ENCODE peak calls at places on chromosomes 3 and 15, in ten cellular contexts. Q is esophagus squamous epithelium, D is GM12891, S is suprapubic skin, W is heart left ventricle, V is A549, I is upper lobe of left lung, F is IMR-90, E is HCT116, J is Peyer's patch. L is an unnamed sample.

GRCh38 chr3:194908432-194908966 is 222.8 kb downstream of the FAM43A start:
- DNase-seq in S (no peak), V (no peak), J (peak; percentile 56), I (no peak), F (no peak), E (no peak), Q (no peak), W (no peak), D (no peak), L (no peak)

GRCh38 chr3:127419641-127420354 is 132.0 kb upstream of the PRR20G start:
- DNase-seq in V (no peak), D (no peak), Q (no peak), E (no peak), I (no peak), S (peak; percentile 67), W (no peak), J (no peak), F (no peak), L (no peak)

GRCh38 chr15:71437919-71438318 is 322.6 kb downstream of the THSD4 start:
- DNase-seq in V (no peak), D (no peak), F (no peak), W (no peak), J (no peak), E (no peak), I (peak; percentile 38), S (no peak), Q (no peak), L (no peak)

GRCh38 chr3:9916734-9917680 is at the start of gene IL17RC:
- DNase-seq in J (peak; percentile 93), S (peak; percentile 94), W (peak; percentile 88), I (peak; percentile 93), D (peak; percentile 35), E (peak; percentile 72), V (peak; percentile 82), Q (no peak), F (peak; percentile 84), L (peak; percentile 97)

GRCh38 chr3:11481561-11481960 is 162.2 kb downstream of the VGLL4 start:
- DNase-seq in E (no peak), F (no peak), D (no peak), Q (no peak), J (no peak), V (no peak), W (peak; percentile 33), S (no peak), I (peak; percentile 46), L (no peak)

GRCh38 chr3:114155370-114155821 is 23.5 kb downstream of the DRD3 start:
- DNase-seq in V (peak; percentile 25), E (peak; percentile 34), D (no peak), F (peak; percentile 30), J (no peak), W (no peak), I (no peak), S (no peak), Q (no peak), L (peak; percentile 64)

GRCh38 chr3:14472471-14473351 is 67.4 kb downstream of the GRIP2 start:
- DNase-seq in D (no peak), S (no peak), F (peak; percentile 92), Q (no peak), V (peak; percentile 73), W (no peak), I (peak; percentile 89), J (no peak), E (peak; percentile 32), L (peak; percentile 88)

GRCh38 chr3:175212896-175213295 is 353.8 kb downstream of the NAALADL2 start:
- DNase-seq in F (peak; percentile 70), W (no peak), E (no peak), J (no peak), Q (no peak), D (no peak), V (no peak), I (no peak), S (no peak), L (no peak)

GRCh38 chr3:111904376-111905241 is 45.5 kb downstream of the PHLDB2 start:
- DNase-seq in S (no peak), E (peak; percentile 89), F (peak; percentile 92), Q (no peak), D (no peak), V (peak; percentile 57), J (no peak), W (no peak), I (no peak), L (no peak)

GRCh38 chr3:183161552-183162345 is 785 bp downstream of the LAMP3 start:
- DNase-seq in J (no peak), F (no peak), W (no peak), D (peak; percentile 42), E (no peak), V (no peak), I (peak; percentile 56), S (no peak), Q (no peak), L (no peak)

GRCh38 chr3:190543656-190544055 is 29.8 kb downstream of the IL1RAP start:
- DNase-seq in D (no peak), J (no peak), S (no peak), F (no peak), Q (no peak), E (no peak), I (no peak), V (no peak), W (no peak), L (no peak)

GRCh38 chr15:31263751-31264533 is 62.7 kb upstream of the KLF13 start:
- DNase-seq in J (peak; percentile 90), F (no peak), W (peak; percentile 79), S (peak; percentile 85), Q (peak; percentile 48), V (no peak), I (peak; percentile 86), E (no peak), D (no peak), L (peak; percentile 71)

GRCh38 chr3:97970929-97971460 is 1.2 kb downstream of the RIOX2 start:
- DNase-seq in D (no peak), I (no peak), S (no peak), E (no peak), J (no peak), F (no peak), Q (no peak), V (no peak), W (no peak), L (no peak)

GRCh38 chr3:97972976-97973375 is 745 bp upstream of the RIOX2 start:
- DNase-seq in V (no peak), Q (no peak), I (no peak), D (no peak), S (no peak), J (no peak), E (no peak), W (no peak), F (no peak), L (no peak)

GRCh38 chr3:97969541-97969940 is 2.7 kb downstream of the RIOX2 start:
- DNase-seq in I (no peak), E (no peak), V (no peak), J (no peak), D (no peak), F (no peak), W (no peak), Q (no peak), S (no peak), L (no peak)

GRCh38 chr3:97970131-97970530 is 2.1 kb downstream of the RIOX2 start:
- DNase-seq in E (no peak), F (no peak), V (no peak), D (no peak), S (no peak), J (no peak), W (no peak), I (no peak), Q (no peak), L (no peak)

GRCh38 chr3:97971679-97972567 is at the start of gene RIOX2:
- DNase-seq in Q (peak; percentile 14), J (peak; percentile 84), V (peak; percentile 64), I (peak; percentile 79), F (peak; percentile 62), W (peak; percentile 75), D (peak; percentile 74), E (peak; percentile 32), S (peak; percentile 85), L (peak; percentile 71)
- TF ChIP-seq POLR2A in Q (peak; percentile 74), J (no peak), V (peak; percentile 89), I (peak; percentile 83), F (no peak), W (peak; percentile 76), D (peak; percentile 40), E (peak; percentile 77), S (peak; percentile 32), L (no peak)

GRCh38 chr3:196638922-196639516 is 475 bp upstream of the NRROS start:
- DNase-seq in J (no peak), Q (no peak), V (no peak), E (no peak), F (no peak), W (no peak), I (no peak), S (no peak), D (no peak), L (no peak)
- TF ChIP-seq POLR2A in J (no peak), Q (no peak), V (no peak), E (no peak), F (no peak), W (no peak), I (no peak), S (no peak), D (no peak), L (no peak)

DNA sequence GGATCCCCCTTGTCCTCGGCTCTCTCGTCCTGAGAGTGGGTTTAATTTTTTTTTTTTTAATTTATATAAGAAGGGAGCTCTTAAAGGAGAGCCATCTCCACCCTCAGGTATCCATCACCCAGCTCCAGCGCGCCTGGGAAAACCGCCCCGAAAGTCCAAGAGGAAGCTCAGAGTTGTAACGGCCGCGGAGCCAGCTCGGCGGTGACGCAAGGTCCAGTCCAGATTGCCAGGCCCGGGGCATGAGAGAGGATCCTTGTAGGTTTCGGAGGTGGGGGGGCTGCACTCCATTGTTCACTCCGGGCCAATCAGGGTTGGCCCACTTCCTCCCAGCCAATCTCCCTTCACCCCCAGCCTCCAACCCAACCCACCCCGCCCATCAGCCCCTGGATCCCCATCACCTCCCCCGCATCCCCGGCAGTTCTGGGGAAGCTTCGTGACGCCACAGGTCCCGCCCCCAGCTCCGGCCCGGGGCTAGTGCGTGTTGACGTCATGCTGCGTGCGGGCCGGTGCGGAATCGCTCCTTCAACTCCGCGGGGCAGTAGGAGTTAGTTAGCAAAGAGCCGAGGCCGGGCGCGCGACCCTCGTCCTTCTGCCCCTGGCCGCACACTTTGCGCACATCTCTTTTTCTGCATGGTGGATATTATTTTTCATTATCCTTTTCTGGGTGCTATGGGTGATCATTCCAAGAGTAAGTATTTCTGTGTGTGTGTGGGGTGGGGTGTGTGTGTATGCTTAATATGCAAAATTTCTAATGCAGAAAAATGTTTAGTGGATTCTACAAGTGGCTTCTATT is at the start of gene ISL2:
- DNase-seq in I (peak; percentile 65), D (peak; percentile 81), V (peak; percentile 100), S (no peak), E (peak; percentile 94), W (peak; percentile 54), J (peak; percentile 72), F (peak; percentile 96), Q (peak; percentile 23), L (no peak)
- TF ChIP-seq POLR2A in I (no peak), D (no peak), V (peak; percentile 95), S (no peak), E (peak; percentile 93), W (no peak), J (no peak), F (peak; percentile 89), Q (no peak), L (no peak)

DNA sequence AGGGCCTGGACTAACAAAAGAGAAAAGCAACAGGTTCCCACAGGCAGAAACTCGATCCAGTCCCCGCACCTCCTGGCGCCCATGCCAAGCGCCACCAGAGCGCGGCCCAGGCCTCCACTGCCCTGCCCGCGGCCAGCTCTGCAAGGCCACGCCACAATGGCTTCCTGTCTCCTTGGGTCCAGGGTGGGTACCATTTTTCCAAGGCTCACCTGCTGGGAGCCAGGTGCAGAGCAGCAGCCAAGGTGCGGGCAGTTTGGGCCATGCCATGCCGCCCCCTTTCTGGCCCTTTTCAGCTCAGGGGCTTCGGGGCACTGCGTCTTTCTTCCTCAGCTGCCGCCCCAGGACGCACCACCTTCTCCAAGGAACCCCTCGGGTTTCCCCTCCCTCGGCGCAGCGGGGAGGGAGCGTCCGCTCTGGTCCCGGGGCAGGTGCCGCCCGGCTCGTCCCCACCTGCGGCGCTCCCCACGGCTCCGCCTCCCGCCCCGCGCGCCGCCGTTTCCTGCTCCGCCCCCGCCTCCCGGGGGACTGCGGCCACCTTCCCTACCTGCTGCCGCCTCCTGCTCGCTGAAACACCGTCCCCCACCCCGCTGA is at the start of gene ILDR1:
- DNase-seq in W (no peak), V (peak; percentile 15), D (peak; percentile 37), Q (no peak), I (peak; percentile 70), E (peak; percentile 26), S (no peak), F (no peak), J (peak; percentile 87), L (no peak)
- TF ChIP-seq POLR2A in W (no peak), V (no peak), D (no peak), Q (no peak), I (peak; percentile 62), E (no peak), S (no peak), F (no peak), J (peak; percentile 45), L (no peak)

L was measured in adrenal gland.